ENCODE peak calls at places on chromosomes 16 and 17, in five cellular contexts. N is transverse colon, U is A549, M is Peyer's patch, K is IMR-90. E is an unnamed sample.

GRCh38 chr17:79424471-79425185 is 186.2 kb downstream of the RBFOX3 start:
- DNase-seq in N (no peak), U (no peak), M (no peak), K (no peak), E (no peak)

GRCh38 chr17:48056246-48056745 is 8.1 kb downstream of the NFE2L1 start:
- DNase-seq in N (no peak), U (no peak), M (no peak), K (no peak), E (no peak)

GRCh38 chr17:45428954-45429337 is 3.7 kb downstream of the ARHGAP27 start:
- DNase-seq in N (no peak), U (no peak), M (no peak), K (no peak), E (no peak)

GRCh38 chr16:77273-77806 is 685 bp upstream of the MPG start:
- DNase-seq in N (peak), U (peak), M (peak), K (peak), E (peak)

GRCh38 chr16:1777375-1778199 is 4.7 kb upstream of the MRPS34 start:
- DNase-seq in N (no peak), U (no peak), M (no peak), K (no peak), E (no peak)

GRCh38 chr16:87327798-87328495 is 10.8 kb upstream of the C16orf95 start:
- DNase-seq in N (no peak), U (no peak), M (no peak), K (no peak), E (no peak)

GRCh38 chr16:69399361-69399760 is 13.6 kb upstream of the TERF2 start:
- DNase-seq in N (no peak), U (no peak), M (no peak), K (peak), E (no peak)

GRCh38 chr17:8577868-8578267 is 52.7 kb downstream of the MYH10 start:
- DNase-seq in N (no peak), U (no peak), M (no peak), K (no peak), E (no peak)

GRCh38 chr17:11898526-11899235 is 98.6 kb downstream of the ZNF18 start:
- DNase-seq in N (no peak), U (no peak), M (no peak), K (no peak), E (no peak)

GRCh38 chr17:38560503-38561318 is 45.0 kb downstream of the SRCIN1 start:
- DNase-seq in N (no peak), U (no peak), M (no peak), K (peak), E (no peak)

GRCh38 chr16:67718668-67719047 is 458 bp downstream of the GFOD2 start:
- DNase-seq in N (peak), U (no peak), M (no peak), K (no peak), E (peak)

GRCh38 chr17:18033442-18034099 is 5.4 kb downstream of the ATPAF2 start:
- DNase-seq in N (peak), U (peak), M (peak), K (peak), E (peak)

GRCh38 chr16:72355561-72355960 is 183.6 kb upstream of the PMFBP1 start:
- DNase-seq in N (no peak), U (no peak), M (no peak), K (peak), E (no peak)

GRCh38 chr16:25796239-25796638 is 104.5 kb downstream of the HS3ST4 start:
- DNase-seq in N (no peak), U (no peak), M (no peak), K (no peak), E (no peak)

GRCh38 chr17:79878346-79878745 is 39.1 kb upstream of the CBX4 start:
- DNase-seq in N (no peak), U (no peak), M (no peak), K (no peak), E (no peak)

GRCh38 chr17:19753661-19754463 is 5.8 kb upstream of the ALDH3A1 start:
- DNase-seq in N (peak), U (peak), M (peak), K (no peak), E (no peak)

GRCh38 chr17:80119839-80120238 is 18.5 kb downstream of the GAA start:
- DNase-seq in N (no peak), U (no peak), M (peak), K (no peak), E (no peak)

GRCh38 chr16:26826500-26826899 is 240.2 kb upstream of the C16orf82 start:
- DNase-seq in N (no peak), U (no peak), M (no peak), K (no peak), E (no peak)

GRCh38 chr16:30078744-30079143 is 3.0 kb downstream of the PPP4C start:
- DNase-seq in N (no peak), U (no peak), M (no peak), K (no peak), E (no peak)

GRCh38 chr16:30077656-30078055 is 1.9 kb downstream of the PPP4C start:
- DNase-seq in N (no peak), U (no peak), M (no peak), K (peak), E (no peak)

GRCh38 chr16:30079480-30079879 is 3.7 kb downstream of the PPP4C start:
- DNase-seq in N (no peak), U (no peak), M (no peak), K (no peak), E (no peak)

GRCh38 chr16:30076276-30076791 is 540 bp downstream of the PPP4C start:
- DNase-seq in N (peak), U (no peak), M (no peak), K (no peak), E (no peak)

DNA sequence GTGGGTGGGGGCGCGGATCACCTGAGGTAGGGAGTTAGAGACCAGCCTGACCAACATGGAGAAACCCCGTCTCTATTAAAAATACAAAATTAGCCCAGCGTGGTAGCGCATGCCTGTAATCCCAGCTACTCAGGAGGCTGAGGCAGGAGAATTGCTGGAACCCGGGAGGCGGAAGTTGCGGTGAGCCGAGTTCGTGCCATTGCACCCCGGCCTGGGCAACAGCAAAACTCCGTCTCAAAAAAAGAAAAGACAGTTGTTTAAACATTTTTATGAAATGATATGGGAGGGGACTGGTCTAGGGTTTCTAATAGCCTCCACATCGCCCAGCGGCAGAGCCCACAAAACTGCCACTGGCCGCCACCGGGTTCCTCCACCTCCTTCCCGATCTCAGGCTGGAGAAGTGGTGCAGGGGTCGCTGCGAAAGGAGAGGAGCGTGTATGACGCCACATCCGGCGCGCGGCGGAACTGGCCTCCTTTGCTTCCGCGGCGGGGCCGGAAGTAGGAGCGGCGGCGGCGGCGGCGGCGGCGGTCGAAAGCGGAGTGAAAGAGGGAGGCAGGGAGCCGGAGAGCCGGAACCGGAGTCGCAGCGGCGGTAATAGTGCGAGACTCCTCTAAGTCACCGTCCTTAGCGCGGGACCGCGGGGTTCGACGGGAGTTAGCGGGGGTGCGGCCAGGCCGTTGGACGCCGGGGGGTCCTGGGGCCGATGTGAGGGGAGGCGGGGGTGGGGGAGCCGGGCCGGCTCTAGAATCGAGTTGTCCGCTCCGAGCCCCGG is at the start of gene PPP4C:
- DNase-seq in N (peak), U (peak), M (peak), K (peak), E (peak)
- TF ChIP-seq POLR2A in N (peak), U (peak), M (peak), K (peak), E (no peak)

GRCh38 chr17:50344712-50345380 is 1.1 kb upstream of the XYLT2 start:
- DNase-seq in N (no peak), U (no peak), M (peak), K (no peak), E (no peak)

GRCh38 chr17:50346313-50347086 is 574 bp downstream of the XYLT2 start:
- DNase-seq in N (peak), U (peak), M (peak), K (no peak), E (peak)

GRCh38 chr17:50347087-50347893 is 1.4 kb downstream of the XYLT2 start:
- DNase-seq in N (no peak), U (no peak), M (peak), K (peak), E (no peak)

GRCh38 chr17:50347894-50348291 is 2.0 kb downstream of the XYLT2 start:
- DNase-seq in N (no peak), U (no peak), M (no peak), K (no peak), E (no peak)

GRCh38 chr17:50345443-50346312 is at the start of gene XYLT2:
- DNase-seq in N (peak), U (peak), M (peak), K (peak), E (peak)
- TF ChIP-seq POLR2A in N (peak), U (peak), M (peak), K (no peak), E (no peak)

DNA sequence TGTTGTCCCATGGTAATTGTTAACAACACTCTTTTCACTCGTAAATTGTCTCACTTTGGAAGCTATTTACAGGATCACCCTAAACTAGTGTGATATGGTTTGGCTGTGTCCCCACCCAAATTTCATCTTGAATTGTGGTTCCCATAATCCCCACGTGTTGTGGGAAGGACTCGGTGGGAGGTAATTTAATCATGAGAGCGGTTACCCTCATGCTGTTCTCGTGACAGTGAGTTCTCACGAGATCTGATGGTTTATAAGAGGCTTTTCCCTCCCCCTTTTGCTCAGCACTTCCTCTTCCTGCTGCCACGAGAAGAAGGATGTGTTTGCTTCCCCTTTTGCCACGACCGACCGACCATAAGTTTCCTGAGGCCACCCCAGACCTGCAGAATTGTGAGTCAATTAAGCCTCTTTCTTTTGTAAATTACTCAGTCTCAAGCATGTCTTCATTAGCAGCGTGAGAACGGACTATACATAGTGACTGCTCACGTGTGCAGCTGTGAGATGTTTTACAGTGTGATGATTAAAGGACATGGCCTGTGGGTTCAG is 34.4 kb downstream of the DNAH3 start:
- DNase-seq in N (no peak), U (no peak), M (no peak), K (no peak), E (no peak)
- TF ChIP-seq POLR2A in N (no peak), U (no peak), M (no peak), K (no peak), E (no peak)

GRCh38 chr17:7237761-7238417 is 1.4 kb downstream of the PHF23 start:
- DNase-seq in N (peak), U (peak), M (peak), K (peak), E (peak)
- TF ChIP-seq POLR2A in N (peak), U (no peak), M (no peak), K (peak), E (no peak)

DNA sequence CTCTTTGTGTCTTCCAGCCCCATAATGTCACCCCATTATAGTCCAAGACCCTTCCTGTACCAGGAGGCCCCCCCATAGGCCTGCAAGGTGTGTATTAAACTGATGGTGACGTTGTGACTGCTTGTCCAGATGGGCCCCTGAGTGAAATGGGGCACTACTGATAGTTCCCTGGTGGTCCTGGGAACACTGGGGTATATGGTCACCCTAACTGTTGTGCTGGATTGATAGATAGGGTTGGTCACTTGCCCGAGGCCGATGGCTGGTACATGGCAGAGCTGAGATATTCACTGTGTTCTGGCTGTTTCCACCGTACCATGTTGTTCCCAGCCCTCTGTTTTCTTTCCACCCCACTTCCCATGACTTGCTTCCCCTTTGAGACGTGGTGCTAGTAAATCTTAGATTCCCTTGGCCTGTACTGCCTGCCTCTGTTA is 4.3 kb downstream of the CNP start:
- DNase-seq in N (no peak), U (no peak), M (no peak), K (no peak), E (no peak)
- TF ChIP-seq POLR2A in N (no peak), U (no peak), M (no peak), K (no peak), E (no peak)

DNA sequence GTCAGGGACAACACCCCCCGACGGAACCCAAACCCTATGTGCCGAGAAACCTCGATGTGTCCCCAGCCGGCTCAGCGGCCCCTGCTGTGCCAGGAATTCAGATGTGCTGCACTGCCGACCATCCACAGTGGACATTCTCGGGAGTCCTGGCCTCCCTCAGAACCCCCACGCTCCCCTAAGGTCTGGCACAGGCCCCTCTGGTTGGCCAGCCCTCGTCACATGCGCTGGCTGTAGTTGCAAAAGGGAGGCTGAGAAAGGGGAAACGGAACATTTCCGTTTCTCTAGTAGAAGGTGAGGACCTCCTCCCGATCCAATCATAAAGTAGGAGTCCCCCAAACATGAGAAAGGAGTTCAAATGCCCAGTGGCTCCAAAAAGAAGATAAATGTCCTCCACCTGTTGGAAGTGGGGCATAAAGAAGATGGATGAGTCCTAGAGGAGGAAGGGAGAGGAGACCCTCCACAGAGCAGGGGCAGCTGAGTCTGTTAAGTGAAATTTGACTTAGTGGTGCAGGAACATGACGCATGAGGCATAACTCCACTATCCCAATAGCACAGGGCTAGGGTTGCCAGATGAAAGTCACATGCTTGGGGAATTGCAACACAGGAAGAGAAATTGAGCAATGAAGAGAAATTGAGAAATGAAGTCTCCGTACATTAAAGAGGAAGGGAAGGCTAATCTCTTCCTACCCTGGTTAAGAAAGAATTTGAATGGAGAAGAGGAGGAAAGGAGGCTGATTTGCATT is 49.3 kb upstream of the WSB1 start:
- DNase-seq in N (peak), U (no peak), M (peak), K (peak), E (peak)
- TF ChIP-seq POLR2A in N (no peak), U (no peak), M (no peak), K (no peak), E (no peak)

DNA sequence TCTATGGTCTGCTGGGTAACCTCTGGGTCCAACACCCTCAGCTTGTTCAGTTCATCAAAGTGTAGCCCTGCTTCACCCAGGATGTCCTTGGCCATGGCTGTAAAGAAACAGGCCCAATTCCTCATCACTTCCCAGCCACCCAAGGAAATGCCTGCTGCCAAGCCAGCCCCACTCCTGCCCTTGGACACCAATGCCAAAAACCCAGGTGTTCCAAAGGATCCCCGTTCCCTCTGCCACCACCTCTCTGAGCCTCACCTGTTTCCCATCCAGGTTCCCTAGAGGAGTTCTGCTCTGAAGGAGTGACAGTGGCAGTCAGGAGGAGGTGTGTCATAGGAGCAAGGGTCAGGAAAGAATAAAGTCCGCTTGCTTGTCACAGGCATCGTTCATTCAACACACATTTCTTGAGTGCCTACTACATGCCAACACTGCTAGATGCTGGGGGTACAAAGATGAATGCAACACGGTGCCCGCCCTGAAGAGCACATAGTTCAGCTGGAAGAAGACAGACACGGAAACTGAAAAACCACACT is 3.3 kb downstream of the IFT20 start:
- DNase-seq in N (peak), U (no peak), M (peak), K (no peak), E (no peak)
- TF ChIP-seq POLR2A in N (no peak), U (no peak), M (no peak), K (no peak), E (no peak)

GRCh38 chr17:55117063-55117611 is 147.6 kb upstream of the HLF start:
- DNase-seq in N (no peak), U (no peak), M (no peak), K (no peak), E (no peak)
- TF ChIP-seq POLR2A in N (no peak), U (no peak), M (no peak), K (no peak), E (no peak)

GRCh38 chr16:3106205-3106928 is 6.0 kb upstream of the ZNF205 start:
- DNase-seq in N (peak), U (peak), M (peak), K (peak), E (peak)
- TF ChIP-seq POLR2A in N (peak), U (peak), M (no peak), K (peak), E (no peak)